ENCODE peak calls at places on chromosome 10, in six cellular contexts. P is foreskin fibroblast; M is CD8-positive, alpha-beta T cell; K is MCF 10A; L is right lobe of liver; Y is upper lobe of right lung. F is an unnamed sample.

GRCh38 chr10:12629767-12630165 is 280.4 kb downstream of the CAMK1D start:
- DNase-seq in P (no peak), Y (no peak), L (no peak), M (no peak), K (no peak), F (no peak)

GRCh38 chr10:12403119-12403518 is 53.8 kb downstream of the CAMK1D start:
- DNase-seq in M (no peak), P (no peak), Y (no peak), K (no peak), L (no peak), F (no peak)

GRCh38 chr10:103692421-103693069 is 162.8 kb downstream of the SH3PXD2A start:
- DNase-seq in Y (no peak), M (no peak), P (no peak), K (no peak), L (no peak), F (no peak)

GRCh38 chr10:132195366-132196075 is 8.8 kb downstream of the DPYSL4 start:
- DNase-seq in L (peak; percentile 43), P (no peak), K (no peak), M (no peak), Y (no peak), F (no peak)

GRCh38 chr10:116287906-116288501 is 15.0 kb upstream of the GFRA1 start:
- DNase-seq in L (no peak), K (peak; percentile 56), M (no peak), P (peak; percentile 32), Y (no peak), F (peak; percentile 23)

GRCh38 chr10:3036155-3036554 is 31.2 kb upstream of the PFKP start:
- DNase-seq in P (no peak), Y (no peak), M (no peak), K (no peak), L (no peak), F (no peak)

GRCh38 chr10:118754132-118754555 is 626 bp downstream of the CACUL1 start:
- DNase-seq in P (peak; percentile 20), L (peak; percentile 66), Y (peak; percentile 81), M (peak; percentile 5), K (peak; percentile 62), F (peak; percentile 52)

GRCh38 chr10:131731780-131732630 is 168.8 kb upstream of the PPP2R2D start:
- DNase-seq in K (no peak), P (no peak), Y (peak; percentile 20), L (no peak), M (no peak), F (no peak)

GRCh38 chr10:3668961-3669330 is 116.1 kb downstream of the KLF6 start:
- DNase-seq in K (no peak), P (no peak), L (no peak), M (no peak), Y (no peak), F (no peak)

GRCh38 chr10:8052970-8053445 is 1.5 kb upstream of the GATA3 start:
- DNase-seq in Y (no peak), K (no peak), M (no peak), L (no peak), P (no peak), F (no peak)
- TF ChIP-seq CTCF in Y (no peak), K (no peak), M (peak; percentile 49), L (no peak), P (peak; percentile 65), F (no peak)

DNA sequence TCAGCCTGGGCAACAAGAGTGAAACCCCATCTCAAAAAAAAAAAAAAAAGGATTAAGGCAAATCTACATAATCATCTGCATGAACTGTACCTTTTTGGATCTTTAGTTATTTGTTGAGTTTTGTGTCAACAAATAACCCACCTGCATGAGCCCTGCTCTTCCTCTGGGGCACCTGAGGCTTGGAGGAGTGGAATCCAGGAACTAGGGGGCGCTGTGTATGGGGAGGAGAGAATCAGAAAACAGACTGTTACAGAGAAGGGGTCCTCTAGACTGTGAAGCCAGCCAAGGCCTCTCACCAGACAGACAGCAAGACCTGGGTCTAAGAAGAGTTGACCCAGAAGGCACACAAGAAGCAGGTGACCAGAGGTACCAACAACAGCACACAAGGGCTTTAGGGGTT is 682.8 kb upstream of the NRP1 start:
- DNase-seq in Y (no peak), K (no peak), L (no peak), P (no peak), M (no peak), F (no peak)
- TF ChIP-seq CTCF in Y (no peak), K (no peak), L (no peak), P (no peak), M (no peak), F (no peak)

DNA sequence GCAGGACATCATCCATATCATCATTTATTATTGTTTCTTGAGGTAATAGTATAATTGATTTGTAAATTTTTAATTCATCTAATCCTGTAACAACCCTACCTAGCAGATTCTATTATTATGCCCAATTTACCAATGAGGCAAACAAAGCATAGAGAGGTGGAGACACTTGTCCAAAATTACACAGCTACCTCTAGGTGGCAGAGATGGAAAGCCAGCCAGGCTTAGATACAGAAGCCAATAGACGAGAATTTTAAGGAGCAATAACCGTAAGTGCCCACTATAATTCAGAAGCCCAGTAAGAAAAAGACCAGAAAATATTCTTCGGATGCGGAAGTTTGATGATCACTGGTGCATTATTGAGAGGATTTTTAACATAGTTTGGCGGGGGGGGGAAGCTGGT is 54.0 kb downstream of the ANK3 start:
- DNase-seq in P (no peak), M (no peak), K (peak; percentile 47), L (no peak), Y (no peak), F (peak; percentile 7)
- TF ChIP-seq CTCF in P (no peak), M (no peak), K (peak; percentile 36), L (peak; percentile 45), Y (no peak), F (no peak)

GRCh38 chr10:126907423-126907970 is 2.3 kb downstream of the DOCK1 start:
- DNase-seq in L (no peak), P (no peak), M (no peak), K (no peak), Y (no peak), F (no peak)
- TF ChIP-seq CTCF in L (no peak), P (no peak), M (no peak), K (no peak), Y (no peak), F (no peak)

DNA sequence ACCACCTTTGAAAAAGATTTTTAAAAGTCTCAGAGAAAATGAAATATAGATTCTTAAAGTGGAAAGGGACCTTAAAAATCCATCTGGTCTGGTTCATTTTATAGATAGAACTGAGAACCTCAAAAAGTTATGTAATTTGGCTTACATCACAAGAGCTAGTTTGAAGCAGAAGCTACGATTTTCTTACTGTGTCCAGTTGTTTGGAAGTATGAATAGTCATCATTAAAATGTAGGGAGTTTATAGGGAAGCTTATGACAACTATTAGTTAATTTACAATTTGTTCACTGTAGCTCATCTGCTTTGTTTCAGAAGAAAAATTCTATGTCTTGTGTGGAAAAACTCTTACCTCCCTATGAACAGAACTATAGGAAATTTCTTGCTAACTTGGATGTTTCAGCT is 26.9 kb downstream of the ZEB1 start:
- DNase-seq in K (no peak), L (no peak), P (no peak), Y (no peak), M (no peak), F (no peak)
- TF ChIP-seq CTCF in K (no peak), L (no peak), P (no peak), Y (no peak), M (no peak), F (no peak)

GRCh38 chr10:111319866-111320265 is 243.0 kb downstream of the ADRA2A start:
- DNase-seq in Y (no peak), L (no peak), K (no peak), P (no peak), M (no peak), F (no peak)

DNA sequence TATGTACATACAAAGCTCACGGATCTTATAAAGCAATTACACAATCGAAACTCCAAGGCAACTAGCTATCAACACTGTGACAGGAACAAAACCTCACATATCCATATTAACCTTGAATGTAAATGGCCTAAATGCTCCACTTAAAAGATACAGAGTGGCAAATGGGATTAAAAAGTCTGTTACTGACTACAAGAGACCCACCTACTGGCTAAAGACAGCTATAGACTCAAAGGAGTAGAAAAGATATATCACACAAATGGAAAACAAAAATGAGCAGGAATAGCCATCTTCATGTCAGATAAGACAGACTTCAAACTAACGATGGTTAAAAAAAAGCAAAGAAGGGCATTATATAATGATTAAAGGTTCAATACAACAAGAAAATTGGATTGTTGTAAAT is 246.7 kb downstream of the ADRA2A start:
- DNase-seq in Y (no peak), P (no peak), M (no peak), K (peak; percentile 13), L (no peak), F (no peak)
- TF ChIP-seq CTCF in Y (peak; percentile 5), P (peak; percentile 6), M (no peak), K (peak; percentile 11), L (no peak), F (no peak)

GRCh38 chr10:78432582-78432981 is 398.9 kb downstream of the RPS24 start:
- DNase-seq in K (no peak), P (no peak), M (no peak), L (no peak), Y (no peak), F (no peak)
- TF ChIP-seq CTCF in K (no peak), P (peak; percentile 5), M (no peak), L (no peak), Y (no peak), F (no peak)

GRCh38 chr10:91296471-91296870 is 76.0 kb downstream of the PCGF5 start:
- DNase-seq in L (no peak), Y (no peak), K (peak; percentile 44), P (peak; percentile 20), M (no peak), F (no peak)
- TF ChIP-seq CTCF in L (no peak), Y (no peak), K (peak; percentile 37), P (no peak), M (no peak), F (no peak)

GRCh38 chr10:4845766-4846165 is 19.8 kb downstream of the AKR1E2 start:
- DNase-seq in K (no peak), Y (no peak), P (no peak), M (no peak), L (no peak), F (no peak)
- TF ChIP-seq CTCF in K (no peak), Y (no peak), P (no peak), M (no peak), L (no peak), F (no peak)

F was measured in Calu3.